ENCODE peak calls at places on chromosomes 3 and 15, in seven cellular contexts. P, V, R, K, Q, G and J are unnamed samples.

GRCh38 chr3:138465927-138466326 is 31.5 kb downstream of the ESYT3 start:
- DNase-seq in R (no peak), P (no peak), Q (no peak), G (no peak), V (no peak), K (no peak), J (no peak)

GRCh38 chr3:13051581-13051980 is 21.6 kb downstream of the IQSEC1 start:
- DNase-seq in Q (no peak), V (no peak), K (no peak), R (no peak), G (no peak), P (no peak), J (no peak)

GRCh38 chr15:88896339-88897033 is 1.1 kb upstream of the HAPLN3 start:
- DNase-seq in K (no peak), R (no peak), P (no peak), V (no peak), G (no peak), Q (no peak), J (no peak)

GRCh38 chr15:64096486-64097431 is 977 bp downstream of the SNX1 start:
- DNase-seq in Q (no peak), V (peak), R (no peak), P (no peak), G (no peak), K (no peak), J (no peak)

GRCh38 chr3:185070491-185071335 is 82.1 kb downstream of the C3orf70 start:
- DNase-seq in R (no peak), Q (no peak), G (no peak), K (no peak), V (no peak), P (no peak), J (no peak)

GRCh38 chr15:54029076-54029475 is 50.8 kb downstream of the UNC13C start:
- DNase-seq in K (no peak), P (no peak), G (no peak), Q (no peak), V (no peak), R (no peak), J (no peak)

GRCh38 chr3:101574388-101575156 is 592 bp downstream of the PCNP start:
- DNase-seq in R (peak), Q (peak), P (peak), K (no peak), G (peak), V (no peak), J (no peak)

GRCh38 chr15:101675015-101675414 is 22.8 kb upstream of the TM2D3 start:
- DNase-seq in P (no peak), R (no peak), Q (peak), K (no peak), G (no peak), V (no peak), J (no peak)

GRCh38 chr3:73552700-73553099 is 72.0 kb downstream of the PDZRN3 start:
- DNase-seq in P (no peak), Q (no peak), G (no peak), K (no peak), V (no peak), R (no peak), J (no peak)

GRCh38 chr15:95567686-95568085 is 762.8 kb upstream of the NR2F2 start:
- DNase-seq in K (no peak), P (no peak), R (no peak), Q (peak), G (no peak), V (no peak), J (no peak)

GRCh38 chr15:28098766-28099554 is at the start of gene OCA2:
- DNase-seq in V (peak), Q (peak), P (no peak), G (peak), R (no peak), K (peak), J (no peak)

GRCh38 chr15:85702321-85703230 is 92.1 kb downstream of the KLHL25 start:
- DNase-seq in K (no peak), Q (no peak), G (no peak), P (no peak), R (no peak), V (peak), J (no peak)

GRCh38 chr15:61220125-61220524 is 9.0 kb downstream of the RORA start:
- DNase-seq in V (no peak), G (no peak), P (no peak), R (no peak), Q (no peak), K (no peak), J (no peak)

GRCh38 chr15:84863480-84864428 is 20.7 kb upstream of the SLC28A1 start:
- DNase-seq in K (no peak), Q (no peak), G (no peak), P (no peak), V (no peak), R (no peak), J (no peak)

GRCh38 chr3:65361448-65361847 is 673.6 kb upstream of the ADAMTS9 start:
- DNase-seq in R (no peak), V (no peak), G (no peak), Q (no peak), K (no peak), P (no peak), J (no peak)

GRCh38 chr15:40875996-40876740 is 2.1 kb upstream of the RHOV start:
- DNase-seq in Q (no peak), P (no peak), G (no peak), R (no peak), K (no peak), V (no peak), J (no peak)

GRCh38 chr3:51943451-51944391 is 1.6 kb downstream of the PARP3 start:
- DNase-seq in V (no peak), P (no peak), G (no peak), R (no peak), K (no peak), Q (no peak), J (no peak)

GRCh38 chr3:197466586-197467399 is 89.0 kb downstream of the BDH1 start:
- DNase-seq in Q (peak), G (no peak), V (no peak), R (peak), K (no peak), P (no peak), J (no peak)